ENCODE peak calls at places on chromosomes 12 and 14, in four cellular contexts. R is left ventricle myocardium inferior, S is GM23338, V is fibroblast of pulmonary artery. J is an unnamed sample.

GRCh38 chr12:120839503-120839902 is 64.7 kb downstream of the SPPL3 start:
- DNase-seq in R (no peak), V (no peak), S (no peak), J (no peak)

GRCh38 chr12:57093412-57094193 is 4.7 kb downstream of the NAB2 start:
- DNase-seq in V (peak), R (peak), S (peak), J (peak)

GRCh38 chr14:52596320-52596719 is 43.7 kb downstream of the GPR137C start:
- DNase-seq in S (peak), R (no peak), V (no peak), J (no peak)

GRCh38 chr14:100222219-100223093 is 16.5 kb upstream of the YY1 start:
- DNase-seq in R (no peak), V (no peak), S (peak), J (no peak)

GRCh38 chr12:81208193-81208946 is 130.5 kb downstream of the ACSS3 start:
- DNase-seq in V (no peak), R (no peak), S (no peak), J (no peak)

GRCh38 chr14:102824832-102825231 is 47.6 kb downstream of the TRAF3 start:
- DNase-seq in V (peak), R (peak), S (no peak), J (no peak)

GRCh38 chr14:51419685-51420084 is 179.6 kb downstream of the TMX1 start:
- DNase-seq in S (no peak), R (no peak), V (no peak), J (no peak)

GRCh38 chr12:13422291-13422690 is 225.8 kb downstream of the EMP1 start:
- DNase-seq in S (no peak), V (no peak), R (no peak), J (no peak)

GRCh38 chr14:64680013-64680674 is 24.1 kb upstream of the PLEKHG3 start:
- DNase-seq in R (no peak), V (no peak), S (no peak), J (no peak)

GRCh38 chr14:32372154-32372553 is 43.1 kb downstream of the AKAP6 start:
- DNase-seq in S (no peak), R (no peak), V (peak), J (no peak)

GRCh38 chr14:73942180-73942579 is 7.7 kb downstream of the FAM161B start:
- DNase-seq in R (no peak), V (no peak), S (no peak), J (no peak)

GRCh38 chr12:104064842-104065441 is 611 bp downstream of the HCFC2 start:
- DNase-seq in V (no peak), R (peak), S (peak), J (no peak)

GRCh38 chr14:94682736-94683135 is 70.5 kb downstream of the SERPINA3 start:
- DNase-seq in V (no peak), R (no peak), S (no peak), J (no peak)

DNA sequence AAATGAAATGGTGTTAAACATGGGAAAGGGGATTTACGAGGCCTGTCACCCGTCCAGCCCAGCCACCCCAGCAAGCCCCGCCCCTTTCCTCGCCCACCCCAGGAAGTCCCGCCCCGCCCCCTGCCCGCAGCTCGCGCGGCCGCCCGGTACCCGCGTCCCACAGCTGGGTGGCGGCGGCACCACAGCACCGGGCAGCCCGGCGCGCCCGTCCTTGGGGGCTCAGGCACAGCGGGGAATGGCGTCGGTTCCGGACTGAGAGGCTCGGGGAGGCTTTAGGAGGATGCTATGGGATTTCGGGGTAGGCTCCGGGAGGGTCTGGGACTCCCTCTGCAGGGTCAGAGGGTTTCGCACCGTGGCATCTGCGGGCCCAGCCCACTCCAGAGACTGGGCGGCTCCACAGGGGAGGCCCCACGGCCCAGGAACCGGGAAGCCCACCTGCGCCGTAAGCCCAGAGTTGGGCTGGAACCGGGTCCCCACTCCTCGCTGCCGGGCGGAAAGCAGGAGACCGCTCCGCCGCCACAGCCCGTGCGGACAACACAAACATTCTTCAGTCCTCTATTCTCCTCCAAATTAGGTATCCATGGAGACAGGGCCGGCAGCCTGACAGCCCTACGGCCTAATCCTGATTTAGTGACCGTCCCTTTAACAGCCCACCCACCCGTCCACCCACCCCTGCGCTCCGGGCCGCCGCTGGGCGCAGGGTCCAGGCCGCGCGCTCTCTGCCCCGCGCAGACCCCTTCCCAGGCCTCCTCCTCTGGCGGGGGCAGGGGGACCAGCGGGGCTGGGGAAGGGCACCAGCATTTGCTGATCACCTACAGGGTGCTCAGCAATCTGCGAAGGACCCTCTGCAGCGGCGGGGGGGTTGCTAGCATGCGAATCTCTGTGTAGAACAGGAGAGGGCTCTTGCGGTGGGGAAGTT is 1.3 kb downstream of the FIGNL2 start:
- DNase-seq in S (peak), V (no peak), R (peak), J (no peak)
- TF ChIP-seq CTCF in S (no peak), V (no peak), R (peak), J (no peak)

DNA sequence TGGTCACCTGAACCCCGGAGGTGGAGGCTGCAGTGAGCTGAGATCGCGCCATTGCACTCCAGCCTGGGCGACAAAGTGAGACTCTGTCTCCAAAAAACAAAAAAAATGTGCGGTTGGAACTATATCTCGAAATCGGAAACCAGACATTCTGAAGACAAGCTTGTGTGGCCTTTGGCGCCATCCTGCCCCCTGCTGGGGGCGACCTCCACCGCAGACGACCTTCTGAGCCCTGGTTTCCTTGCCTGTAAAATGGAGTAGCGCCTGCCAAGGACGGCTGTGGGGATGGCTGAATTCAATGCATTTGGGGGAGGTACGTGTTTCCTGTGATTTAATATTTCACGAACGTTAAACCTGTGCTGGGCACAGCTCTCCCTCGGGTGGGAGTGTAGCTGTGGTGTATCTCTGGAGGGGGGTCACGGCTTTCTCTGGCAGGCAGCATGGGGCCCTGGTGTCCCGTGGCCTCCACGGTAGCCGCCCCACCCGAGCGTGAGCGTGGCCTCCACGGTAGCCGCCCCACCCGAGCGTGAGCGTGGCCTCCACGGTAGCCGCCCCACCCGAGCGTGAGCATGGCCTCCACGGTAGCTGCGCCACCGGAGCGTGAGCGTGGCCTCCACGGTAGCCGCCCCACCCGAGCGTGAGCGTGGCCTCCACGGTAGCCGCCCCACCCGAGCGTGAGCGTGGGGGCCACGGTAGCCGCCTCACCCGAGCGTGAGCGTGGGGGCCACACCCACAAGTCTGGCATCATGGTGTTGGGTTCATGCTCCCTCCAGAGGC is 55.3 kb downstream of the LRCOL1 start:
- DNase-seq in S (peak), V (no peak), R (no peak), J (no peak)
- TF ChIP-seq CTCF in S (peak), V (peak), R (peak), J (peak)

GRCh38 chr12:73656375-73656774 is 881.3 kb upstream of the ATXN7L3B start:
- DNase-seq in V (no peak), S (peak), R (no peak), J (no peak)
- TF ChIP-seq CTCF in V (no peak), S (peak), R (no peak), J (no peak)

DNA sequence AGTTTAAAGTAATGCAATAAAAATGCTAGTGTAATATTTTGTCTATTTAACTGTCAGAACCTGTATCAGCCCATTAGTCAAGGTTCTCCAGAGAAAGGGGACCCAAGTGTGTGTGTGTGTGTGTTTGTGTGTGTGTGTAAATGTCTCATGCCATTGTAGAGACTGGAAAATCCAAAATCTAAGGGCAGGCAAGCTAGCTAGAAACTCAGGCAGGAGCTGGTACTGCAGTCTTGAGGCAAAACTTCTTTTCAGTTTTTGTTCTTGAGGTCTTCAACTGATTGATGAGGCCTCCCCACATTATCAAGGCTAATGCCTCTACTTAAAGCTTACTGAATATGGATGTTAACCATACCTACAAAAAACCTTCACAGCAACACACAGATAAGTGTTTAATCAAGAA is 126.7 kb downstream of the PRKD1 start:
- DNase-seq in V (peak), R (no peak), S (peak), J (no peak)
- TF ChIP-seq CTCF in V (peak), R (no peak), S (peak), J (no peak)

GRCh38 chr14:97723834-97724770 is 926.9 kb downstream of the VRK1 start:
- DNase-seq in V (no peak), S (no peak), R (no peak), J (no peak)
- TF ChIP-seq CTCF in V (no peak), S (no peak), R (no peak), J (no peak)

DNA sequence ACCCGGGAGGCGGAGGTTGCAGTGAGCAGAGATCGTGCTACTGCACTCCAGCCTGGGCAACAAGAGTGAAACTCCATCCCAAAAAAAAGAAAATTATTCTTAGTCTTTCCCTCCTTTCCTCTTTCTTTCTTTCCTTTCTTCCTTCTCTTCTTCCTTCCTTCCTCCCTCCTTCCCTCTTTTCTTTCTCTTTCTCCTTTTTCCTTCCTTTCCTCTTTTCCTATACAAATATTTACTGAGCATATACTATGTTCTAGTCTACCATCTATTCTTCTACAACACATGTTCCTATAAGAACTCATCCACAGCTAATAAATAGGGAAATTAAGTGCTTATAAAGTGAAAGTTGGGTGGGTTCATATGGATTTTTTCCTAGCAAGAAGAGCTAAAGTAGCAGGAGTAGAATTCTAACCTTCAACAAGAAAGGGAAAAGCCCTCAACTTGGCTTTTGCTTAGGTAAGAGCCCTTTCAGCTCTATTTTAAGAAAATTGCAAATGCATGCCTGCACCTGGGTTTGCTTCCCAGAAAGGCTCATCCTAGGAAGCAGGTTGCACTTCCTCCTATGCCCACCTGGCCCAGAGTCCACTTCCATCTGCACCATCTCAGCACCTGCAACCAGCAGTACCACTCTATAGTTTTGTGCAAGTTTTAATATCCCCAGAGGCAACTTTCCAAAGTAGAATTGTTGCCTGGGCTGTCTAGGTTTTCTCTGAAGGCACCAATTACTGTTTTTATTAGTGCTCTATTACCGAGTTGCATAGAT is 122.0 kb upstream of the CCND2 start:
- DNase-seq in S (no peak), V (no peak), R (no peak), J (no peak)
- TF ChIP-seq CTCF in S (no peak), V (no peak), R (no peak), J (no peak)

GRCh38 chr12:65169311-65170244 is at the start of gene LEMD3:
- DNase-seq in S (peak), R (peak), V (peak), J (peak)
- TF ChIP-seq CTCF in S (no peak), R (no peak), V (no peak), J (no peak)

J was measured in osteocyte.